ENCODE peak calls at places on chromosomes 6 and 20, in six cellular contexts. One of them, this sample, is unnamed.

GRCh38 chr6:35311390-35312075 is 13.9 kb downstream of the DEF6 start:
- DNase-seq in activated CD4-positive, alpha-beta T cell treated with anti-CD3 and anti-CD28 coated beads, Interleukin-2, amount 50 U/mL, for 24 hours: no peak
- DNase-seq in activated effector memory CD4-positive, alpha-beta T cell treated with Interleukin-2 at 50 U/mL for 16 hours: peak
- DNase-seq in choroid plexus epithelial cell: no peak
- DNase-seq in NCI-H748 treated with DMSO at 0.1 percent for 48 hours: no peak
- DNase-seq in stimulated activated CD8-positive, alpha-beta memory T cell treated with anti-CD3 and anti-CD28 coated beads, Interleukin-4, amount 100 ng/mL, for 1 hour: no peak
- DNase-seq in this sample: no peak

GRCh38 chr6:121856296-121856695 is 420.9 kb downstream of the GJA1 start:
- DNase-seq in NCI-H748 treated with DMSO at 0.1 percent for 48 hours: no peak
- DNase-seq in activated effector memory CD4-positive, alpha-beta T cell treated with Interleukin-2 at 50 U/mL for 16 hours: no peak
- DNase-seq in choroid plexus epithelial cell: peak
- DNase-seq in activated CD4-positive, alpha-beta T cell treated with anti-CD3 and anti-CD28 coated beads, Interleukin-2, amount 50 U/mL, for 24 hours: no peak
- DNase-seq in stimulated activated CD8-positive, alpha-beta memory T cell treated with anti-CD3 and anti-CD28 coated beads, Interleukin-4, amount 100 ng/mL, for 1 hour: no peak
- DNase-seq in this sample: peak

GRCh38 chr20:24610341-24611115 is 141.1 kb downstream of the SYNDIG1 start:
- DNase-seq in activated CD4-positive, alpha-beta T cell treated with anti-CD3 and anti-CD28 coated beads, Interleukin-2, amount 50 U/mL, for 24 hours: no peak
- DNase-seq in activated effector memory CD4-positive, alpha-beta T cell treated with Interleukin-2 at 50 U/mL for 16 hours: no peak
- DNase-seq in choroid plexus epithelial cell: peak
- DNase-seq in NCI-H748 treated with DMSO at 0.1 percent for 48 hours: no peak
- DNase-seq in stimulated activated CD8-positive, alpha-beta memory T cell treated with anti-CD3 and anti-CD28 coated beads, Interleukin-4, amount 100 ng/mL, for 1 hour: no peak
- DNase-seq in this sample: no peak

GRCh38 chr6:105382918-105383317 is 20.0 kb downstream of the PREP start:
- DNase-seq in activated effector memory CD4-positive, alpha-beta T cell treated with Interleukin-2 at 50 U/mL for 16 hours: no peak
- DNase-seq in NCI-H748 treated with DMSO at 0.1 percent for 48 hours: no peak
- DNase-seq in choroid plexus epithelial cell: no peak
- DNase-seq in activated CD4-positive, alpha-beta T cell treated with anti-CD3 and anti-CD28 coated beads, Interleukin-2, amount 50 U/mL, for 24 hours: no peak
- DNase-seq in stimulated activated CD8-positive, alpha-beta memory T cell treated with anti-CD3 and anti-CD28 coated beads, Interleukin-4, amount 100 ng/mL, for 1 hour: no peak
- DNase-seq in this sample: no peak

GRCh38 chr6:3624268-3625136 is 127.0 kb downstream of the PXDC1 start:
- DNase-seq in activated CD4-positive, alpha-beta T cell treated with anti-CD3 and anti-CD28 coated beads, Interleukin-2, amount 50 U/mL, for 24 hours: no peak
- DNase-seq in stimulated activated CD8-positive, alpha-beta memory T cell treated with anti-CD3 and anti-CD28 coated beads, Interleukin-4, amount 100 ng/mL, for 1 hour: no peak
- DNase-seq in activated effector memory CD4-positive, alpha-beta T cell treated with Interleukin-2 at 50 U/mL for 16 hours: no peak
- DNase-seq in choroid plexus epithelial cell: no peak
- DNase-seq in NCI-H748 treated with DMSO at 0.1 percent for 48 hours: no peak
- DNase-seq in this sample: no peak

GRCh38 chr6:136745300-136745699 is 47.0 kb downstream of the MAP3K5 start:
- DNase-seq in choroid plexus epithelial cell: no peak
- DNase-seq in activated CD4-positive, alpha-beta T cell treated with anti-CD3 and anti-CD28 coated beads, Interleukin-2, amount 50 U/mL, for 24 hours: no peak
- DNase-seq in activated effector memory CD4-positive, alpha-beta T cell treated with Interleukin-2 at 50 U/mL for 16 hours: no peak
- DNase-seq in stimulated activated CD8-positive, alpha-beta memory T cell treated with anti-CD3 and anti-CD28 coated beads, Interleukin-4, amount 100 ng/mL, for 1 hour: no peak
- DNase-seq in NCI-H748 treated with DMSO at 0.1 percent for 48 hours: no peak
- DNase-seq in this sample: no peak

GRCh38 chr6:79941489-79942151 is 5.7 kb downstream of the ELOVL4 start:
- DNase-seq in NCI-H748 treated with DMSO at 0.1 percent for 48 hours: no peak
- DNase-seq in activated effector memory CD4-positive, alpha-beta T cell treated with Interleukin-2 at 50 U/mL for 16 hours: no peak
- DNase-seq in choroid plexus epithelial cell: no peak
- DNase-seq in stimulated activated CD8-positive, alpha-beta memory T cell treated with anti-CD3 and anti-CD28 coated beads, Interleukin-4, amount 100 ng/mL, for 1 hour: no peak
- DNase-seq in activated CD4-positive, alpha-beta T cell treated with anti-CD3 and anti-CD28 coated beads, Interleukin-2, amount 50 U/mL, for 24 hours: no peak
- DNase-seq in this sample: no peak

GRCh38 chr6:137415127-137415833 is 78.9 kb downstream of the OLIG3 start:
- DNase-seq in activated CD4-positive, alpha-beta T cell treated with anti-CD3 and anti-CD28 coated beads, Interleukin-2, amount 50 U/mL, for 24 hours: peak
- DNase-seq in activated effector memory CD4-positive, alpha-beta T cell treated with Interleukin-2 at 50 U/mL for 16 hours: peak
- DNase-seq in NCI-H748 treated with DMSO at 0.1 percent for 48 hours: no peak
- DNase-seq in stimulated activated CD8-positive, alpha-beta memory T cell treated with anti-CD3 and anti-CD28 coated beads, Interleukin-4, amount 100 ng/mL, for 1 hour: peak
- DNase-seq in choroid plexus epithelial cell: peak
- DNase-seq in this sample: peak

GRCh38 chr6:43667245-43668150 is 20.1 kb downstream of the MRPS18A start:
- DNase-seq in choroid plexus epithelial cell: peak
- DNase-seq in NCI-H748 treated with DMSO at 0.1 percent for 48 hours: peak
- DNase-seq in activated effector memory CD4-positive, alpha-beta T cell treated with Interleukin-2 at 50 U/mL for 16 hours: peak
- DNase-seq in stimulated activated CD8-positive, alpha-beta memory T cell treated with anti-CD3 and anti-CD28 coated beads, Interleukin-4, amount 100 ng/mL, for 1 hour: peak
- DNase-seq in activated CD4-positive, alpha-beta T cell treated with anti-CD3 and anti-CD28 coated beads, Interleukin-2, amount 50 U/mL, for 24 hours: peak
- DNase-seq in this sample: no peak

GRCh38 chr20:38728911-38729642 is 4.8 kb downstream of the SLC32A1 start:
- DNase-seq in choroid plexus epithelial cell: no peak
- DNase-seq in stimulated activated CD8-positive, alpha-beta memory T cell treated with anti-CD3 and anti-CD28 coated beads, Interleukin-4, amount 100 ng/mL, for 1 hour: no peak
- DNase-seq in activated effector memory CD4-positive, alpha-beta T cell treated with Interleukin-2 at 50 U/mL for 16 hours: no peak
- DNase-seq in activated CD4-positive, alpha-beta T cell treated with anti-CD3 and anti-CD28 coated beads, Interleukin-2, amount 50 U/mL, for 24 hours: no peak
- DNase-seq in NCI-H748 treated with DMSO at 0.1 percent for 48 hours: peak
- DNase-seq in this sample: no peak

GRCh38 chr6:141421378-141421777 is 711.3 kb upstream of the GJE1 start:
- DNase-seq in activated effector memory CD4-positive, alpha-beta T cell treated with Interleukin-2 at 50 U/mL for 16 hours: no peak
- DNase-seq in stimulated activated CD8-positive, alpha-beta memory T cell treated with anti-CD3 and anti-CD28 coated beads, Interleukin-4, amount 100 ng/mL, for 1 hour: no peak
- DNase-seq in choroid plexus epithelial cell: peak
- DNase-seq in NCI-H748 treated with DMSO at 0.1 percent for 48 hours: no peak
- DNase-seq in activated CD4-positive, alpha-beta T cell treated with anti-CD3 and anti-CD28 coated beads, Interleukin-2, amount 50 U/mL, for 24 hours: no peak
- DNase-seq in this sample: peak

This sample was measured in AG09309.